ENCODE peak calls at places on chromosomes 3 and 15, in seven cellular contexts. R is stimulated activated CD4-positive, alpha-beta T cell treated with anti-CD3 and anti-CD28 coated beads, Interleukin-2, amount 100 ng/mL, for 48 hours; Z is NCI-H774; C is anterior cingulate cortex; S is GM19239; L is AG09309; Y is left kidney. I is an unnamed sample.

GRCh38 chr3:106963446-106963845 is 413.8 kb upstream of the CCDC54 start:
- DNase-seq in R (no peak), S (no peak), L (peak), Y (peak), Z (no peak), C (no peak), I (no peak)

GRCh38 chr3:9015250-9015649 is 52.0 kb upstream of the RAD18 start:
- DNase-seq in S (no peak), Z (no peak), C (no peak), L (no peak), R (no peak), Y (no peak), I (no peak)

GRCh38 chr3:43144811-43145490 is 39.1 kb upstream of the POMGNT2 start:
- DNase-seq in S (no peak), L (no peak), R (no peak), Y (no peak), Z (no peak), C (no peak), I (no peak)

GRCh38 chr15:41838400-41838897 is at the start of gene PLA2G4B:
- DNase-seq in Z (no peak), R (no peak), Y (peak), S (no peak), L (no peak), C (no peak), I (no peak)

GRCh38 chr3:179977356-179977755 is 59.4 kb downstream of the PEX5L start:
- DNase-seq in C (no peak), Y (no peak), Z (no peak), L (no peak), S (no peak), R (no peak), I (no peak)

GRCh38 chr3:143972155-143972494 is 502 bp downstream of the DIPK2A start:
- DNase-seq in R (no peak), L (no peak), Y (no peak), C (no peak), Z (no peak), S (no peak), I (no peak)

GRCh38 chr15:58987036-58987435 is 427 bp upstream of the RNF111 start:
- DNase-seq in S (no peak), L (no peak), C (no peak), R (no peak), Z (no peak), Y (peak), I (no peak)

GRCh38 chr15:43441316-43441715 is 51.6 kb downstream of the TP53BP1 start:
- DNase-seq in R (no peak), S (no peak), L (no peak), Y (peak), C (no peak), Z (no peak), I (no peak)

GRCh38 chr3:32282578-32282977 is 44.1 kb downstream of the CMTM8 start:
- DNase-seq in C (no peak), Y (no peak), S (no peak), Z (no peak), L (no peak), R (no peak), I (no peak)

GRCh38 chr3:69321301-69321986 is 64.4 kb downstream of the FRMD4B start:
- DNase-seq in L (no peak), Y (no peak), Z (no peak), S (no peak), C (no peak), R (no peak), I (no peak)

GRCh38 chr15:77889009-77889806 is 188.3 kb downstream of the TBC1D2B start:
- DNase-seq in Y (peak), C (no peak), R (no peak), L (no peak), Z (no peak), S (no peak), I (no peak)

GRCh38 chr3:134742202-134742601 is 52.9 kb upstream of the EPHB1 start:
- DNase-seq in Y (no peak), S (no peak), L (no peak), Z (no peak), C (no peak), R (no peak), I (no peak)

GRCh38 chr3:178353292-178353814 is 182.9 kb upstream of the KCNMB2 start:
- DNase-seq in L (no peak), R (no peak), Z (no peak), S (no peak), Y (no peak), C (no peak), I (no peak)

GRCh38 chr15:85826756-85827515 is 32.2 kb upstream of the KLHL25 start:
- DNase-seq in C (no peak), Z (no peak), S (no peak), R (no peak), Y (no peak), L (peak), I (no peak)

GRCh38 chr3:23865595-23866396 is 51.0 kb downstream of the NKIRAS1 start:
- DNase-seq in L (no peak), Y (peak), Z (no peak), C (peak), R (no peak), S (no peak), I (no peak)

GRCh38 chr15:88541709-88542341 is 4.7 kb downstream of the DET1 start:
- DNase-seq in S (no peak), Y (no peak), R (no peak), C (no peak), Z (no peak), L (no peak), I (no peak)

GRCh38 chr15:76994001-76994400 is 925 bp upstream of the PSTPIP1 start:
- DNase-seq in Y (no peak), S (no peak), C (no peak), R (no peak), L (no peak), Z (no peak), I (no peak)

GRCh38 chr15:52726195-52726594 is 47.0 kb upstream of the ATOSA start:
- DNase-seq in L (no peak), R (no peak), S (no peak), C (no peak), Y (no peak), Z (no peak), I (no peak)

GRCh38 chr3:146884291-146884690 is 279.1 kb upstream of the PLSCR5 start:
- DNase-seq in S (no peak), R (no peak), Y (no peak), L (no peak), Z (no peak), C (no peak), I (no peak)

GRCh38 chr3:53137221-53137620 is 7.0 kb upstream of the RFT1 start:
- DNase-seq in S (no peak), Z (no peak), R (no peak), C (no peak), L (no peak), Y (no peak), I (no peak)

GRCh38 chr15:45842151-45842550 is 207.3 kb downstream of the SQOR start:
- DNase-seq in L (no peak), S (no peak), Z (no peak), C (no peak), Y (peak), R (no peak), I (no peak)

GRCh38 chr3:188635258-188636038 is 481.5 kb downstream of the LPP start:
- DNase-seq in L (peak), R (no peak), S (no peak), C (no peak), Z (no peak), Y (peak), I (no peak)

GRCh38 chr3:184827572-184827971 is 15.6 kb downstream of the VPS8 start:
- DNase-seq in C (no peak), L (no peak), Z (no peak), R (no peak), Y (no peak), S (no peak), I (no peak)

GRCh38 chr3:49802719-49803463 is at the start of gene INKA1:
- DNase-seq in Z (peak), Y (peak), S (peak), C (peak), L (no peak), R (peak), I (peak)

GRCh38 chr15:75043509-75044257 is 20.3 kb downstream of the PPCDC start:
- DNase-seq in Y (peak), L (peak), Z (no peak), S (peak), R (no peak), C (peak), I (no peak)

GRCh38 chr15:57677206-57677605 is 29.3 kb upstream of the POLR2M start:
- DNase-seq in C (no peak), S (no peak), L (no peak), Z (no peak), R (no peak), Y (no peak), I (no peak)

GRCh38 chr3:177284383-177284881 is 87.2 kb upstream of the TBL1XR1 start:
- DNase-seq in Y (no peak), S (no peak), Z (no peak), C (no peak), L (no peak), R (peak), I (no peak)

I was measured in activated CD4-positive, alpha-beta T cell treated with anti-CD3 and anti-CD28 coated beads for 24 hours.